ENCODE peak calls at places on chromosomes 1 and 21, in nine cellular contexts. C is HT1080; D is central memory CD4-positive, alpha-beta T cell; H is heart left ventricle; Q is H54; I is T-helper 2 cell; V is B cell; W is hepatic stellate cell; B is cardiac muscle cell. X is an unnamed sample.

GRCh38 chr1:237799762-237800474 is 90.8 kb downstream of the ZP4 start:
- DNase-seq in C (peak; percentile 87), Q (peak; percentile 53), V (no peak), I (peak; percentile 83), B (peak; percentile 74), H (peak; percentile 63), W (no peak), D (no peak), X (no peak)

GRCh38 chr21:25029580-25029979 is 577.7 kb downstream of the MRPL39 start:
- DNase-seq in Q (no peak), D (no peak), I (no peak), W (no peak), C (no peak), V (no peak), H (no peak), B (no peak), X (no peak)

GRCh38 chr1:226108935-226109828 is 46.7 kb downstream of the H3-3A start:
- DNase-seq in W (no peak), I (no peak), D (no peak), Q (no peak), H (peak; percentile 55), B (peak; percentile 83), C (no peak), V (no peak), X (no peak)

GRCh38 chr1:75985827-75986226 is 53.6 kb upstream of the ASB17 start:
- DNase-seq in Q (no peak), D (no peak), I (no peak), W (no peak), V (no peak), C (no peak), H (no peak), B (peak; percentile 63), X (no peak)

GRCh38 chr1:236862615-236863211 is 67.6 kb downstream of the MTR start:
- DNase-seq in D (no peak), C (no peak), B (no peak), H (peak; percentile 59), W (no peak), Q (no peak), I (no peak), V (no peak), X (no peak)

GRCh38 chr1:146016891-146017290 is 4.6 kb downstream of the HJV start:
- DNase-seq in B (no peak), W (no peak), C (no peak), H (no peak), D (no peak), V (no peak), Q (no peak), I (no peak), X (no peak)

GRCh38 chr1:18342744-18343143 is 138.0 kb upstream of the KLHDC7A start:
- DNase-seq in Q (no peak), W (no peak), D (no peak), H (no peak), B (no peak), V (no peak), C (no peak), I (no peak), X (no peak)

GRCh38 chr1:230191079-230191478 is 124.0 kb downstream of the GALNT2 start:
- DNase-seq in Q (no peak), I (no peak), W (peak; percentile 76), D (no peak), C (peak; percentile 8), H (peak; percentile 72), V (no peak), B (peak; percentile 89), X (no peak)

GRCh38 chr1:119480175-119480574 is 26.8 kb upstream of the HSD3B1 start:
- DNase-seq in D (no peak), Q (no peak), W (no peak), I (no peak), B (no peak), V (no peak), C (no peak), H (no peak), X (no peak)

GRCh38 chr1:109642610-109643009 is 13.3 kb upstream of the GSTM4 start:
- DNase-seq in H (no peak), C (no peak), D (no peak), V (no peak), Q (no peak), B (no peak), W (no peak), I (no peak), X (no peak)

GRCh38 chr1:15453773-15454172 is 2.8 kb upstream of the CELA2A start:
- DNase-seq in V (no peak), W (no peak), Q (no peak), I (no peak), B (no peak), H (no peak), D (no peak), C (no peak), X (no peak)

X was measured in GOT3.